ENCODE peak calls at places on chromosome 1, in four cellular contexts. J is IMR-90, S is K562, V is GM12878. H is an unnamed sample.

GRCh38 chr1:184386271-184387068 is at the start of gene C1orf21:
- DNase-seq in J (peak; percentile 84), S (peak; percentile 96), V (no peak), H (peak; percentile 82)

GRCh38 chr1:93448983-93449805 is 1.3 kb downstream of the FNBP1L start:
- DNase-seq in S (no peak), V (no peak), J (peak; percentile 65), H (peak; percentile 41)

GRCh38 chr1:214004795-214005194 is 17.0 kb downstream of the PROX1 start:
- DNase-seq in S (no peak), V (no peak), J (no peak), H (no peak)

GRCh38 chr1:66294692-66295384 is 239.1 kb upstream of the SGIP1 start:
- DNase-seq in J (peak; percentile 70), V (no peak), S (no peak), H (peak; percentile 64)

GRCh38 chr1:6157528-6158174 is 22.5 kb downstream of the CHD5 start:
- DNase-seq in S (peak; percentile 58), V (no peak), J (peak; percentile 47), H (no peak)

GRCh38 chr1:93344886-93345632 is 648 bp upstream of the DR1 start:
- DNase-seq in S (no peak), V (no peak), J (peak; percentile 20), H (no peak)

GRCh38 chr1:184483101-184483813 is 96.4 kb downstream of the C1orf21 start:
- DNase-seq in V (no peak), J (peak; percentile 83), S (no peak), H (peak; percentile 22)

GRCh38 chr1:92211166-92211565 is 6.5 kb upstream of the C1orf146 start:
- DNase-seq in S (no peak), V (no peak), J (peak; percentile 92), H (no peak)

GRCh38 chr1:8663915-8664331 is 153.5 kb downstream of the RERE start:
- DNase-seq in S (no peak), J (peak; percentile 56), V (no peak), H (no peak)

GRCh38 chr1:115666702-115667101 is 24.9 kb downstream of the VANGL1 start:
- DNase-seq in J (no peak), S (no peak), V (no peak), H (no peak)

GRCh38 chr1:83086346-83086745 is 912.6 kb downstream of the TTLL7 start:
- DNase-seq in S (no peak), J (no peak), V (no peak), H (peak; percentile 28)

GRCh38 chr1:223189903-223190724 is 47.1 kb upstream of the TLR5 start:
- DNase-seq in V (peak; percentile 30), J (peak; percentile 31), S (no peak), H (no peak)

GRCh38 chr1:59692591-59692990 is 122.2 kb upstream of the HOOK1 start:
- DNase-seq in V (no peak), J (peak; percentile 98), S (no peak), H (no peak)

GRCh38 chr1:236303675-236304074 is 21.9 kb upstream of the ERO1B start:
- DNase-seq in J (no peak), S (no peak), V (peak; percentile 30), H (no peak)
- TF ChIP-seq FOS in J (no peak), S (no peak), V (no peak), H (no peak)

GRCh38 chr1:224340711-224341384 is 10.9 kb upstream of the NVL start:
- DNase-seq in V (no peak), J (no peak), S (no peak), H (peak; percentile 13)
- TF ChIP-seq FOS in V (no peak), J (no peak), S (no peak), H (no peak)

DNA sequence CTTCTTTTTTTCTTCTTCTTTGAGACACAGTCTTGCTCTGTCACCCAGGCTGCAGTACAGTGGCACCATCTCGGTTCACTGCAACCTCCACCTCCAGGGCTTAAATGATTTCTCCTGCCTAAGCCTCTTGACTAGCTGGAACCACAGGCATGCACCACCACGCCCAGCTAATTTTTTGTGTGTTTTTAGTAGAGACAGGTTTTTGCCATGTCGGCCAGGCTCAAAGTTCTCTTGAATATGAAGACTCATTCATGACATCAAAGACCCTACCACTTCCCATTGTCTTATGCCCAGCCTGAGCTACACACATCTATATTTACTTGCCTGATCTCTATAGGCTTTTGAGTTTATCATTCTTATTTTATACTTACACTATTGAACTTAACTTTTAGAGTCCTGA is 15.5 kb downstream of the PTPN22 start:
- DNase-seq in S (no peak), J (no peak), V (no peak), H (no peak)
- TF ChIP-seq FOS in S (no peak), J (no peak), V (no peak), H (no peak)

DNA sequence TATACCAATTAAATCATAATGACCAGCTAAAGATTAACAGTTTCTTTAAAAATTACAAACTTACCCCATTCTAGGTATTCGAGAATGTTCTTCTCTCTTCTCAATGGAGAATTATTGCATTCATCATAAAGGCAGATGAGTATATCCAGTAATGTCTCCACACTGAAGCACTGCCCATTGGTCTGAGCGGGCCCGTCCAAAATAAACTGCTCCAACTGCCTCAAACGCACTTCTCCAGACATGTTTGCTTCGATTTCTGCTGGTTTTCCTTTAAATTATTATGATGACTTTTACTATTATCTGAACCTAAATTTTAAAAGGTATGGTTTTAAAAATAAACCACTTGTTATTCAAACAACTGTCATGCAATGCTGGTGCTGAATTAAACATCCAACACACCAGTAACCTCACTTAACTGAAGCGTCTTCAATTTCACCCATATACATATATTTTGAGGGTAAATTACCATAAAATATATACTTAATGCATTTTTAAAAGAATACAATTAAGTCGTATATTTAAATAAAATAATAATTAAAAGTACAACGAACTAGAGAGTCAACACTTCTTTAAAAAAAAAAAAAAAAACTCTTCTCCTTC is 1.3 kb downstream of the CDC42BPA start:
- DNase-seq in V (no peak), S (no peak), J (peak; percentile 31), H (peak; percentile 61)
- TF ChIP-seq FOS in V (no peak), S (no peak), J (no peak), H (no peak)

GRCh38 chr1:64038965-64039926 is 164.2 kb upstream of the UBE2U start:
- DNase-seq in J (peak; percentile 100), S (no peak), V (no peak), H (peak; percentile 84)
- TF ChIP-seq FOS in J (peak; percentile 53), S (no peak), V (no peak), H (peak; percentile 71)

DNA sequence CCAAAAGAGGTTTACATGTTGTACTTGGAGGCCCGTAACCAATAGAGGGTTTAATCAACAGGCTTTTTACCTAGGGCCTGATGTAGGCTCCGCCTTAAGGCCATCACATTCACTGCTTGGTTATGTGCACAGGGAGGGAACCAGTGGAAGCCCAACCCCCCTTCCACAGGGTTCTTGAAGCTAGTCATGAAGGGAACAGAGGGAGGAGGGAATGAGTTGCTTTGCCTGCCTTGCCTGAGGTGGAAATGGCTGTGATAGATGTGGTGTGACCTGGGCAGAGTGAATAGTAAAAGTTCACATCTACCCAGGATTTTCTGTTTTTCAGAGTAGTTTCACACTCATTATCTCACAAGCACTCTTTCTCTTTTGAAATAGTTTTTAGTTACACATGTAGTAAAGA is 215.1 kb downstream of the ST6GALNAC3 start:
- DNase-seq in V (no peak), S (no peak), J (no peak), H (no peak)
- TF ChIP-seq FOS in V (no peak), S (no peak), J (no peak), H (no peak)

H was measured in endothelial cell of umbilical vein.